ENCODE peak calls at places on chromosome 5, in four cellular contexts. K is brain microvascular endothelial cell, L is fibroblast of pulmonary artery, X is mammary epithelial cell. J is an unnamed sample.

GRCh38 chr5:13107553-13107952 is 836.9 kb downstream of the DNAH5 start:
- DNase-seq in K (no peak), L (no peak), X (peak; percentile 20), J (no peak)

GRCh38 chr5:107570805-107571531 is 99.8 kb downstream of the EFNA5 start:
- DNase-seq in K (peak; percentile 21), L (peak; percentile 30), X (peak; percentile 56), J (peak; percentile 34)

GRCh38 chr5:77693913-77694312 is 55.4 kb upstream of the OTP start:
- DNase-seq in K (no peak), L (no peak), X (no peak), J (no peak)

GRCh38 chr5:52710972-52711596 is 76.6 kb upstream of the ITGA1 start:
- DNase-seq in K (no peak), L (peak; percentile 32), X (no peak), J (peak; percentile 28)

GRCh38 chr5:74648835-74649286 is 8.3 kb upstream of the ENC1 start:
- DNase-seq in K (no peak), L (peak; percentile 82), X (no peak), J (peak; percentile 77)

GRCh38 chr5:73448451-73449136 is at the start of gene FOXD1:
- DNase-seq in K (peak; percentile 95), L (peak; percentile 90), X (peak; percentile 94), J (peak; percentile 89)

GRCh38 chr5:72458407-72458806 is 48.8 kb downstream of the ZNF366 start:
- DNase-seq in K (no peak), L (no peak), X (no peak), J (no peak)

GRCh38 chr5:146049704-146050026 is 55.7 kb downstream of the PLAC8L1 start:
- DNase-seq in K (no peak), L (no peak), X (no peak), J (no peak)

GRCh38 chr5:90408571-90409317 is 812 bp downstream of the CETN3 start:
- DNase-seq in K (no peak), L (no peak), X (peak; percentile 14), J (no peak)

GRCh38 chr5:74517700-74518099 is 122.8 kb downstream of the ENC1 start:
- DNase-seq in K (peak; percentile 82), L (peak; percentile 65), X (peak; percentile 65), J (peak; percentile 45)

GRCh38 chr5:36561596-36561995 is 44.8 kb upstream of the SLC1A3 start:
- DNase-seq in K (no peak), L (no peak), X (no peak), J (no peak)

GRCh38 chr5:107869459-107870115 is 198.8 kb upstream of the EFNA5 start:
- DNase-seq in K (peak; percentile 71), L (peak; percentile 67), X (peak; percentile 68), J (peak; percentile 84)

GRCh38 chr5:82165740-82166530 is 112.2 kb downstream of the RPS23 start:
- DNase-seq in K (peak; percentile 85), L (peak; percentile 97), X (peak; percentile 86), J (peak; percentile 97)

GRCh38 chr5:139908749-139909148 is 113.1 kb downstream of the PSD2 start:
- DNase-seq in K (no peak), L (peak; percentile 26), X (peak; percentile 7), J (peak; percentile 54)

GRCh38 chr5:116395708-116396203 is 178.9 kb downstream of the SEMA6A start:
- DNase-seq in K (no peak), L (peak; percentile 3), X (no peak), J (no peak)

GRCh38 chr5:16673241-16673998 is 56.6 kb upstream of the RETREG1 start:
- DNase-seq in K (no peak), L (peak; percentile 24), X (no peak), J (no peak)

GRCh38 chr5:180209137-180209581 is at the start of gene RASGEF1C:
- DNase-seq in K (no peak), L (peak; percentile 62), X (peak; percentile 33), J (peak; percentile 57)

GRCh38 chr5:54743581-54743980 is 226.0 kb downstream of the SNX18 start:
- DNase-seq in K (no peak), L (no peak), X (no peak), J (no peak)

DNA sequence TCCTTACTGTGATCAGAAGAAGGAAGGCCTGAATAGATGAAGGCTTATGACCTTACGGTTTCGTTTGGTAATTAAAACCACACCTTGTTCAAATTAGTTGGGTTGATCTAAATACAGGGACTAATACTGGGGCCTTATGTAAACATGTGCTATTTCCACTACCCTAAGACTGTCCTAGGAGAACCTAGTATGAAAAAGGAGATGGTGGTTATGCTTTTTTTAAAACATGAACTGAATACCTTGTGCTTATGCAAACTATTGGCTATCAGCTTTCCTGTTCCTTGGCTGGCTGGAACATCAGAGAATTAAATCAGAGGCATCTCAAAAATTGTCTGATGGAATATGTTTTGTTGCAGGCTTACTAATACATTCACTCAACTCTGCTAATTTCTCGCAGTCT is 3.9 kb downstream of the MYOT start:
- DNase-seq in K (no peak), L (no peak), X (no peak), J (no peak)
- H3K4me3 ChIP-seq in K (no peak overlapping the region), L (no peak overlapping the region), X (no peak overlapping the region), J (no peak overlapping the region)

DNA sequence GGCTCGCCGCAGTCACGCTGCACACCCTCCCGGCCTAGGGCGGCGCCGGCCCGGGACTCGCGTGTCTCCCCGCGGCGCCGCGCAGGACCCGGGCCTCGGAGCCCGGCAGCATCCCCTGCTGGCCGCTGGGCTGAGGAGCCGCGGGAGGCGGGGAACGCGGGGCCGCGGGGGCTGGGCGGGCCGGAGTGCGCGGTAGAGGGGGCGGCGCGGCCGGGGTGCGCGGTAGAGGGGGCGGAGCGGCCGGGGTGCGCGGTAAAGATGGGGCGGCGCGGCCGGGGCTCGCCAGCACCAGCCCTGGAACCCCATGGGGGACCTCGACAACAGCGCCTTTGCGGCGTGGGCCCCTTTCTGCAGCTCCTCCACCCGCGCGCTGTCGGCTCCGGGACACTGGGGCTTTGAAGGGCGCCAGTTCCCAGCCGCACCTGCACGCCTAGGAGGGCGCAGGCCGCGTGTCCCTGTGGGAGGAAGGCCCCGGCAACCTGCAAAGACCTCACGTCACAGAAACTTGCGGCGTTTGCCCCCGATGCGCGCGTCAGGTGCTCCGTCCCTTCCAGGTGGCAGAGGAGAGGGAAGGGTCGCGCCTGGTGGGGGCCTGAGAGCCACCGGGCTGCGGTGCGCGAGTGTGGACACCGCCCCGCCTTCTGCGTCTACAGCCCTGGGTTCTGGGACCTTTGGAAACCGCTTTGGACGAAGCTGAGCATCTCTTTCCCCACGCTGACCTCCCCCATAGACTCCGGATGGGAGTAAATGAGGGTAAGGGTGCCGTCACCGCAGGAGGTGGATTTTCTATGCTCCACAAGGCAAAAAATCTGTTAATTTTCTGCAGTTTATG is 49.6 kb downstream of the NSUN2 start:
- DNase-seq in K (no peak), L (peak; percentile 4), X (no peak), J (peak; percentile 31)
- H3K4me3 ChIP-seq in K (peak overlapping the region; percentile 32), L (peak overlapping the region; percentile 36), X (no peak overlapping the region), J (peak overlapping the region; percentile 28)

GRCh38 chr5:50710838-50711237 is 44.4 kb downstream of the PARP8 start:
- DNase-seq in K (no peak), L (no peak), X (no peak), J (no peak)
- H3K4me3 ChIP-seq in K (no peak overlapping the region), L (no peak overlapping the region), X (no peak overlapping the region), J (no peak overlapping the region)

DNA sequence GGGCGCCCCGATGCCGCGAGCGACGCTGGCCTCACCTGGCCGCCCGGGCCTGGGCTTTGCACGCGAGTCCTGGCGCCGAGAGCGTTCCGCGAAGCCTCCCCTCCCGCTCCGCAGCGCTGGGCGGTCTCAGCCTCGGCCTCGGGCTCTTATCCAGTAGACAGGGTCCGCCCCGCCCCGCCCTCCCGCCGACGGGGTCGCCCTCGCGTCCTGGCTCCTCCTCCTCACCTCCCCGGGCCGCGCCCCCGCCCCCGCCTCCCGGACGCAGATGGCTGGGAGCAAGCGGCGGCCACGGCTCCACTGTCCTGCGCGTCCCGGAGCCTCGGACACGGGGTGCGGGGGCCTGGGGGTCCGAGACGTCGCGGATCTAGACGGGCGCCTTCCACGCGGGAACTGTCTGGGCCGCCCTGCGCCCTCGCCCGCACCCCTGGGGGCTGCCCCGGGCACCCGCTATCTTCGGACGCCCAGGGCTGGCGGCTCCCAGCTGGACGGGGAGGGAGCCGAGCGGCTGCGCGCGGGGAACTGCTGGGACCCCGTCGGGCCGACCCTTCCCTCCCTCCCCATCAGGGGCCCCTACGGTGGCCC is at the start of gene SLC6A3:
- DNase-seq in K (no peak), L (peak; percentile 20), X (no peak), J (peak; percentile 44)
- H3K4me3 ChIP-seq in K (no peak within 1 kb of the TSS), L (no peak within 1 kb of the TSS), X (no peak within 1 kb of the TSS), J (no peak within 1 kb of the TSS)

GRCh38 chr5:141354900-141355469 is at the start of gene PCDHGA4:
- DNase-seq in K (no peak), L (peak; percentile 49), X (no peak), J (peak; percentile 50)

GRCh38 chr5:141351591-141351990 is 1.7 kb downstream of the PCDHGB1 start:
- DNase-seq in K (no peak), L (no peak), X (no peak), J (no peak)

GRCh38 chr5:141345327-141345726 is 1.7 kb downstream of the PCDHGA3 start:
- DNase-seq in K (no peak), L (no peak), X (no peak), J (no peak)

GRCh38 chr5:141355641-141356040 is 820 bp downstream of the PCDHGA4 start:
- DNase-seq in K (no peak), L (no peak), X (no peak), J (no peak)

DNA sequence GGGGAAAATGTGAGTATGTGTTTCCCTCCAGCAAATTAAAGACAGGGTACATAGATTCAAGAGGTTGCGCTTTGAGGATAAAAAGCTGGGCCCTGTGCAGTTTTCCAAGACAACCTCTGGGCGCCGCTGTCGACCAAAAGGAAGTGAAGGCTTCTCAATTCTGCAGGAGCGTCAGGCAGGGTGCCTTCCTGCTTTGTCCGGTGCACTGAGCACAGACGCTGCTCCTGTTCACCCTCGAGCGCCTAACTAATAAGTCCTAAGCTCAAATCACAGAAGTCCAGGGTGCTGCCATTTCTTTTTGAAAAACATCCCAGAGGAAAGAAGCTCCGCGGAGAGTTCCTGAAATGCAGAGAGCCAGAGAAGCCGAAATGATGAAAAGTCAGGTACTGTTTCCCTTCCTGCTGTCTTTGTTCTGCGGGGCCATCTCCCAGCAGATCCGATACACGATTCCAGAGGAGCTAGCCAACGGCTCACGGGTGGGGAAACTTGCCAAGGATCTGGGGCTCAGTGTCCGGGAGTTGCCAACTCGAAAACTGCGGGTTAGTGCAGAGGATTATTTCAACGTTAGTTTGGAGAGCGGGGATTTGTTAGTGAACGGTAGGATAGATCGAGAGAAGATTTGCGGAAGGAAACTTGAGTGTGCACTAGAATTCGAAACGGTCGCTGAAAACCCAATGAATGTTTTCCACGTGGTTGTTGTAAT is at the start of gene PCDHGB1:
- DNase-seq in K (peak; percentile 9), L (peak; percentile 66), X (peak; percentile 39), J (peak; percentile 69)
- H3K4me3 ChIP-seq in K (peak within 1 kb of the TSS; percentile 17), L (peak within 1 kb of the TSS; percentile 40), X (no peak within 1 kb of the TSS), J (peak within 1 kb of the TSS; percentile 42)

GRCh38 chr5:42784132-42784531 is 27.5 kb downstream of the CCDC152 start:
- DNase-seq in K (no peak), L (no peak), X (peak; percentile 57), J (peak; percentile 45)

GRCh38 chr5:42787845-42788244 is 23.8 kb downstream of the SELENOP start:
- DNase-seq in K (no peak), L (no peak), X (no peak), J (no peak)

GRCh38 chr5:42787073-42787472 is 24.6 kb downstream of the SELENOP start:
- DNase-seq in K (no peak), L (no peak), X (no peak), J (no peak)

GRCh38 chr5:42781584-42781983 is 25.0 kb downstream of the CCDC152 start:
- DNase-seq in K (no peak), L (no peak), X (no peak), J (no peak)

GRCh38 chr5:42785756-42786155 is 25.9 kb downstream of the SELENOP start:
- DNase-seq in K (no peak), L (no peak), X (no peak), J (no peak)
- H3K4me3 ChIP-seq in K (no peak overlapping the region), L (no peak overlapping the region), X (no peak overlapping the region), J (no peak overlapping the region)

J was measured in cardiac fibroblast.